ENCODE peak calls at places on chromosomes 16 and 17, in eight cellular contexts. One of them, this sample, is unnamed.

GRCh38 chr17:67912656-67913055 is 83.6 kb downstream of the C17orf58 start:
- DNase-seq in cardiac muscle cell: no peak
- DNase-seq in HFFc6: no peak
- DNase-seq in Caco-2: no peak
- DNase-seq in fibroblast of lung: no peak
- DNase-seq in progenitor cell of endocrine pancreas: no peak
- DNase-seq in kidney epithelial cell: no peak
- DNase-seq in neural progenitor cell: no peak
- DNase-seq in this sample: no peak

GRCh38 chr16:11225677-11226549 is 30.1 kb downstream of the SOCS1 start:
- DNase-seq in cardiac muscle cell: no peak
- DNase-seq in HFFc6: no peak
- DNase-seq in Caco-2: no peak
- DNase-seq in fibroblast of lung: no peak
- DNase-seq in progenitor cell of endocrine pancreas: no peak
- DNase-seq in kidney epithelial cell: no peak
- DNase-seq in neural progenitor cell: no peak
- DNase-seq in this sample: no peak

GRCh38 chr16:1492923-1493745 is at the start of gene TELO2:
- DNase-seq in cardiac muscle cell: peak; percentile 86
- DNase-seq in HFFc6: peak; percentile 55
- DNase-seq in Caco-2: peak; percentile 85
- DNase-seq in fibroblast of lung: peak; percentile 82
- DNase-seq in progenitor cell of endocrine pancreas: peak; percentile 77
- DNase-seq in kidney epithelial cell: no peak
- DNase-seq in neural progenitor cell: peak; percentile 92
- DNase-seq in this sample: peak; percentile 74

GRCh38 chr17:39213852-39214251 is 11.9 kb downstream of the STAC2 start:
- DNase-seq in cardiac muscle cell: no peak
- DNase-seq in HFFc6: no peak
- DNase-seq in Caco-2: no peak
- DNase-seq in fibroblast of lung: no peak
- DNase-seq in progenitor cell of endocrine pancreas: no peak
- DNase-seq in kidney epithelial cell: no peak
- DNase-seq in neural progenitor cell: no peak
- DNase-seq in this sample: no peak

GRCh38 chr17:61704935-61705449 is 114.0 kb upstream of the NACA2 start:
- DNase-seq in cardiac muscle cell: no peak
- DNase-seq in HFFc6: no peak
- DNase-seq in Caco-2: no peak
- DNase-seq in fibroblast of lung: no peak
- DNase-seq in progenitor cell of endocrine pancreas: no peak
- DNase-seq in kidney epithelial cell: no peak
- DNase-seq in neural progenitor cell: no peak
- DNase-seq in this sample: no peak

GRCh38 chr16:80973991-80974390 is 32.7 kb downstream of the CMC2 start:
- DNase-seq in cardiac muscle cell: no peak
- DNase-seq in HFFc6: no peak
- DNase-seq in Caco-2: no peak
- DNase-seq in fibroblast of lung: no peak
- DNase-seq in progenitor cell of endocrine pancreas: no peak
- DNase-seq in kidney epithelial cell: no peak
- DNase-seq in neural progenitor cell: no peak
- DNase-seq in this sample: no peak

GRCh38 chr16:50209548-50210265 is 56.6 kb downstream of the TENT4B start:
- DNase-seq in cardiac muscle cell: no peak
- DNase-seq in HFFc6: no peak
- DNase-seq in Caco-2: no peak
- DNase-seq in fibroblast of lung: no peak
- DNase-seq in progenitor cell of endocrine pancreas: no peak
- DNase-seq in kidney epithelial cell: no peak
- DNase-seq in neural progenitor cell: peak; percentile 54
- DNase-seq in this sample: no peak

GRCh38 chr17:37607637-37608368 is 1.4 kb downstream of the SYNRG start:
- DNase-seq in cardiac muscle cell: no peak
- DNase-seq in HFFc6: no peak
- DNase-seq in Caco-2: no peak
- DNase-seq in fibroblast of lung: no peak
- DNase-seq in progenitor cell of endocrine pancreas: no peak
- DNase-seq in kidney epithelial cell: no peak
- DNase-seq in neural progenitor cell: peak; percentile 2
- DNase-seq in this sample: no peak

GRCh38 chr17:55527520-55528118 is 16.4 kb upstream of the SMIM36 start:
- DNase-seq in cardiac muscle cell: peak; percentile 80
- DNase-seq in HFFc6: peak; percentile 58
- DNase-seq in Caco-2: no peak
- DNase-seq in fibroblast of lung: peak; percentile 83
- DNase-seq in progenitor cell of endocrine pancreas: peak; percentile 22
- DNase-seq in kidney epithelial cell: no peak
- DNase-seq in neural progenitor cell: peak; percentile 76
- DNase-seq in this sample: peak; percentile 37

GRCh38 chr16:81128726-81129524 is 32.7 kb upstream of the GCSH start:
- DNase-seq in cardiac muscle cell: no peak
- DNase-seq in HFFc6: no peak
- DNase-seq in Caco-2: no peak
- DNase-seq in fibroblast of lung: no peak
- DNase-seq in progenitor cell of endocrine pancreas: no peak
- DNase-seq in kidney epithelial cell: no peak
- DNase-seq in neural progenitor cell: no peak
- DNase-seq in this sample: no peak

GRCh38 chr16:88969361-88969831 is 7.6 kb downstream of the CBFA2T3 start:
- DNase-seq in cardiac muscle cell: no peak
- DNase-seq in HFFc6: no peak
- DNase-seq in Caco-2: no peak
- DNase-seq in fibroblast of lung: no peak
- DNase-seq in progenitor cell of endocrine pancreas: no peak
- DNase-seq in kidney epithelial cell: no peak
- DNase-seq in neural progenitor cell: peak; percentile 48
- DNase-seq in this sample: no peak

GRCh38 chr17:31696184-31696602 is 162.9 kb downstream of the COPRS start:
- DNase-seq in cardiac muscle cell: peak; percentile 95
- DNase-seq in HFFc6: peak; percentile 98
- DNase-seq in Caco-2: peak; percentile 72
- DNase-seq in fibroblast of lung: peak; percentile 96
- DNase-seq in progenitor cell of endocrine pancreas: peak; percentile 24
- DNase-seq in kidney epithelial cell: no peak
- DNase-seq in neural progenitor cell: peak; percentile 94
- DNase-seq in this sample: peak; percentile 82

GRCh38 chr17:43784068-43784467 is 3.8 kb downstream of the CFAP97D1 start:
- DNase-seq in cardiac muscle cell: no peak
- DNase-seq in HFFc6: peak; percentile 60
- DNase-seq in Caco-2: no peak
- DNase-seq in fibroblast of lung: no peak
- DNase-seq in progenitor cell of endocrine pancreas: no peak
- DNase-seq in kidney epithelial cell: no peak
- DNase-seq in neural progenitor cell: no peak
- DNase-seq in this sample: no peak

GRCh38 chr17:42659079-42659931 is at the start of gene TUBG2:
- DNase-seq in cardiac muscle cell: peak; percentile 93
- DNase-seq in HFFc6: peak; percentile 84
- DNase-seq in Caco-2: peak; percentile 96
- DNase-seq in fibroblast of lung: peak; percentile 86
- DNase-seq in progenitor cell of endocrine pancreas: peak; percentile 91
- DNase-seq in kidney epithelial cell: no peak
- DNase-seq in neural progenitor cell: peak; percentile 96
- DNase-seq in this sample: peak; percentile 93

GRCh38 chr17:82917656-82918345 is 78.0 kb upstream of the ZNF750 start:
- DNase-seq in cardiac muscle cell: peak; percentile 52
- DNase-seq in HFFc6: no peak
- DNase-seq in Caco-2: no peak
- DNase-seq in fibroblast of lung: no peak
- DNase-seq in progenitor cell of endocrine pancreas: no peak
- DNase-seq in kidney epithelial cell: no peak
- DNase-seq in neural progenitor cell: peak; percentile 30
- DNase-seq in this sample: no peak

GRCh38 chr17:9956474-9957131 is 51.5 kb upstream of the RCVRN start:
- DNase-seq in cardiac muscle cell: no peak
- DNase-seq in HFFc6: no peak
- DNase-seq in Caco-2: no peak
- DNase-seq in fibroblast of lung: no peak
- DNase-seq in progenitor cell of endocrine pancreas: no peak
- DNase-seq in kidney epithelial cell: no peak
- DNase-seq in neural progenitor cell: no peak
- DNase-seq in this sample: no peak

GRCh38 chr17:9957244-9957643 is 52.2 kb upstream of the RCVRN start:
- DNase-seq in cardiac muscle cell: no peak
- DNase-seq in HFFc6: no peak
- DNase-seq in Caco-2: no peak
- DNase-seq in fibroblast of lung: no peak
- DNase-seq in progenitor cell of endocrine pancreas: no peak
- DNase-seq in kidney epithelial cell: no peak
- DNase-seq in neural progenitor cell: no peak
- DNase-seq in this sample: no peak

GRCh38 chr17:9958586-9959281 is 53.7 kb upstream of the RCVRN start:
- DNase-seq in cardiac muscle cell: no peak
- DNase-seq in HFFc6: no peak
- DNase-seq in Caco-2: no peak
- DNase-seq in fibroblast of lung: no peak
- DNase-seq in progenitor cell of endocrine pancreas: no peak
- DNase-seq in kidney epithelial cell: no peak
- DNase-seq in neural progenitor cell: peak; percentile 87
- DNase-seq in this sample: no peak

DNA sequence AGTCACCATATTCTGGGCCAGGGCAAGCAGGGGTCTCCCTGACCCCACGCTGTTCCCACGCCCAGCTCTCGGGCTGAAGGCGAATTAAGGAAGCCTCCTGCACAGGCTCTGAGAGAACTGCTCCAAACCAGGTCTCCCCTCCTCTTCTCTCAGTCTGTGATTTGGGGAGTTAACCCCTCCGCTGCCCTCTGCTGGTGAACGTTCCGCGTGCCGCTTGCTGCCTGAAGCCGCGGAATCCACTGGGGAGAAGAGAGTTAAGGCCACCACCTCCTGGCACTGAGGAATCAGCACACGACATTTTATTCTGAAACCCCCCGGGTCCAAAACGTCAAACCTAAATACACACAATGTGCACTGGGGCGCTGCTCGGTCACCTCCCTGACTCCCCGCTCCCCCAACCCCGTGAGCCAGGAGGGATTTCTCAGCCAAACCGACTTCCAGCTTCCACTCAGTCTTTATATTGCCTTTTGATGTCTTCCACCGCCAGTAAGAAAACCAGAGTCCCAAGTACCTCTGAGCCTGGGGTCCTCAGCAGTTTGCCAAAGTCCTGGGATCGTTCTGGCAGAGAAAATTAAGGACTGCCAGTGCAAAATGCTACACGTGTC is 54.4 kb upstream of the RCVRN start:
- DNase-seq in cardiac muscle cell: peak; percentile 67
- DNase-seq in HFFc6: peak; percentile 26
- DNase-seq in Caco-2: no peak
- DNase-seq in fibroblast of lung: peak; percentile 69
- DNase-seq in progenitor cell of endocrine pancreas: peak; percentile 57
- DNase-seq in kidney epithelial cell: no peak
- DNase-seq in neural progenitor cell: peak; percentile 87
- DNase-seq in this sample: peak; percentile 54
- TF ChIP-seq CTCF in cardiac muscle cell: peak; percentile 83
- TF ChIP-seq CTCF in HFFc6: peak; percentile 79
- TF ChIP-seq CTCF in Caco-2: peak; percentile 30
- TF ChIP-seq CTCF in fibroblast of lung: peak; percentile 39
- TF ChIP-seq CTCF in progenitor cell of endocrine pancreas: peak; percentile 60
- TF ChIP-seq CTCF in kidney epithelial cell: peak; percentile 79
- TF ChIP-seq CTCF in neural progenitor cell: peak; percentile 82
- TF ChIP-seq CTCF in this sample: peak; percentile 21

GRCh38 chr16:71461686-71462648 is at the start of gene ZNF23:
- DNase-seq in cardiac muscle cell: peak; percentile 82
- DNase-seq in HFFc6: peak; percentile 69
- DNase-seq in Caco-2: peak; percentile 80
- DNase-seq in fibroblast of lung: peak; percentile 81
- DNase-seq in progenitor cell of endocrine pancreas: peak; percentile 71
- DNase-seq in kidney epithelial cell: no peak
- DNase-seq in neural progenitor cell: peak; percentile 88
- DNase-seq in this sample: peak; percentile 87
- TF ChIP-seq CTCF in cardiac muscle cell: no peak
- TF ChIP-seq CTCF in HFFc6: peak; percentile 53
- TF ChIP-seq CTCF in Caco-2: no peak
- TF ChIP-seq CTCF in fibroblast of lung: no peak
- TF ChIP-seq CTCF in progenitor cell of endocrine pancreas: no peak
- TF ChIP-seq CTCF in kidney epithelial cell: no peak
- TF ChIP-seq CTCF in neural progenitor cell: peak; percentile 27
- TF ChIP-seq CTCF in this sample: no peak

DNA sequence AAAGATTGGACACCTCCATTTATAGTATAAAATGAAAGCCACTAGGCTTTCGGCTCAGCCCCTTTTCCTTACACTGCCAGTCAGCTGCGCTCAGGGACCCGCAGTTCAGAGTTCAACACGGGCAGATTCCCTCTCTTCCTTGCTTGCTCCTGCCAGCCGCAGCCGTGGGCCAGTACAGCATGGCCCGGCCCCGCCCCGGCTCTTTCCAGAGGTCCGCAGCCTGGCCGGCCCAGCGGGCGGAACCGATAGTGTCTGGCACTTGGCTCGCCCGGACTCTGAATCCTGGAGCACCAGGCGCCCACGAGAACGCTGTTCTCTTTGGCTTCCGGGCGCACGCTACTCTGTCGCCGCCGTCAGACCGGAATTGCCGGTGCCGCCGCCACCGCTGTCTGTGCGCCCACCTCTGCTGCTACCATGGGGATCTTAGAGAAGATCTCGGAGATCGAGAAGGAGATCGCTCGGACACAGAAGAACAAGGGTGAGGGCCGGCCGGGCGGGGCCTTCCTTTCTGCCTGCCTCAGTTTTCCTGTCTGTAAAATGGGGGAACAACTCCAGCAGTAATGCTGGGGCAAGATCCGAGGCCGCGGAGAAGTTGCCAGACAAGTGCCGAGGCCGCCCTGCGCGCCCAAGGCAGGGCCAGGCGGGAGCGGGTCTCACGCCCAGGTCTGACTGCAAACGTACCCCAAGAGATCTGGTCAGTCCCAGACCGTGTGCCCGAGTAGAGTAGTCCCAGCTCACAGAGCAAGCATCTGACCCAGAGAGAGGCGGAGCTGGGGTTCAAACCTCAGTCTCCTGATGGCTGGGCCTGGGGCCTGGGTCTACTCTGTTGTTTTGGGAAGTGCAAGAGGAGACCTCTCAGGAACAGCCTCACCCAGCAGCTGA is at the start of gene DRG2:
- DNase-seq in cardiac muscle cell: peak; percentile 96
- DNase-seq in HFFc6: peak; percentile 87
- DNase-seq in Caco-2: peak; percentile 95
- DNase-seq in fibroblast of lung: peak; percentile 93
- DNase-seq in progenitor cell of endocrine pancreas: peak; percentile 91
- DNase-seq in kidney epithelial cell: peak; percentile 29
- DNase-seq in neural progenitor cell: peak; percentile 94
- DNase-seq in this sample: peak; percentile 95
- TF ChIP-seq CTCF in cardiac muscle cell: no peak
- TF ChIP-seq CTCF in HFFc6: peak; percentile 25
- TF ChIP-seq CTCF in Caco-2: peak; percentile 31
- TF ChIP-seq CTCF in fibroblast of lung: no peak
- TF ChIP-seq CTCF in progenitor cell of endocrine pancreas: peak; percentile 16
- TF ChIP-seq CTCF in kidney epithelial cell: no peak
- TF ChIP-seq CTCF in neural progenitor cell: peak; percentile 21
- TF ChIP-seq CTCF in this sample: peak; percentile 19

DNA sequence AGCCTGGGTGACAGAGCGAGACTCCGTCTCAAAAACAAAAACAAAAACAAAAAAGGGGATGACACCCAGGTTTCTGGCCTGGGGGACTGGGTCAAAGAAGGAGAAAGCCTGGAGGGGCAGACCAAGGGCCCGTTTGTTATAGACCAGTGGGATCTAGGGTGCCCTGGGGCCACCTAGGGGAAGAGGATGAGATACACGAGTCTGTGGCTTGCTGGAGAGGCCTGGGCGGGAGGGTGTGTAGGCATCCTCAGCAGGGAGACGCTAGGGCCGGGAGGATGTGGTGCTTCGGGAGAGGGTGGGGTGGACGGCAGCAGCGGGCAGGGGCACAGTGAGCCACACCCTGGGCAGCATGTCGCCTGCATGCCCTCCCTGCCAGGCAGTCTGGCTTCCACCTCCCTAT is 17.1 kb upstream of the CRK start:
- DNase-seq in cardiac muscle cell: no peak
- DNase-seq in HFFc6: no peak
- DNase-seq in Caco-2: no peak
- DNase-seq in fibroblast of lung: no peak
- DNase-seq in progenitor cell of endocrine pancreas: no peak
- DNase-seq in kidney epithelial cell: no peak
- DNase-seq in neural progenitor cell: no peak
- DNase-seq in this sample: no peak
- TF ChIP-seq CTCF in cardiac muscle cell: no peak
- TF ChIP-seq CTCF in HFFc6: no peak
- TF ChIP-seq CTCF in Caco-2: peak; percentile 26
- TF ChIP-seq CTCF in fibroblast of lung: no peak
- TF ChIP-seq CTCF in progenitor cell of endocrine pancreas: no peak
- TF ChIP-seq CTCF in kidney epithelial cell: no peak
- TF ChIP-seq CTCF in neural progenitor cell: no peak
- TF ChIP-seq CTCF in this sample: no peak